ENCODE peak calls at places on chromosomes 13 and 19, in six cellular contexts. One of them, this sample, is unnamed.

GRCh38 chr19:4513248-4513647 is 5.0 kb downstream of the PLIN4 start:
- DNase-seq in NCI-H774: no peak
- DNase-seq in aorta: no peak
- DNase-seq in activated CD4-positive, alpha-beta T cell treated with anti-CD3 and anti-CD28 coated beads, Interleukin-2, amount 50 U/mL, for 48 hours: no peak
- DNase-seq in EL: no peak
- DNase-seq in psoas muscle: no peak
- DNase-seq in this sample: no peak

GRCh38 chr19:53870485-53870844 is 2.8 kb downstream of the MYADM start:
- DNase-seq in psoas muscle: no peak
- DNase-seq in NCI-H774: no peak
- DNase-seq in EL: no peak
- DNase-seq in activated CD4-positive, alpha-beta T cell treated with anti-CD3 and anti-CD28 coated beads, Interleukin-2, amount 50 U/mL, for 48 hours: no peak
- DNase-seq in aorta: peak; percentile 73
- DNase-seq in this sample: peak; percentile 60

GRCh38 chr13:74287672-74288169 is 153.5 kb upstream of the KLF12 start:
- DNase-seq in EL: peak; percentile 71
- DNase-seq in psoas muscle: peak; percentile 71
- DNase-seq in activated CD4-positive, alpha-beta T cell treated with anti-CD3 and anti-CD28 coated beads, Interleukin-2, amount 50 U/mL, for 48 hours: peak; percentile 73
- DNase-seq in aorta: peak; percentile 94
- DNase-seq in NCI-H774: peak; percentile 74
- DNase-seq in this sample: no peak

GRCh38 chr19:48480476-48481190 is 11.5 kb downstream of the CYTH2 start:
- DNase-seq in EL: no peak
- DNase-seq in aorta: no peak
- DNase-seq in activated CD4-positive, alpha-beta T cell treated with anti-CD3 and anti-CD28 coated beads, Interleukin-2, amount 50 U/mL, for 48 hours: peak; percentile 65
- DNase-seq in psoas muscle: no peak
- DNase-seq in NCI-H774: no peak
- DNase-seq in this sample: no peak

GRCh38 chr13:103731959-103732358 is 665.7 kb upstream of the SLC10A2 start:
- DNase-seq in EL: no peak
- DNase-seq in psoas muscle: no peak
- DNase-seq in activated CD4-positive, alpha-beta T cell treated with anti-CD3 and anti-CD28 coated beads, Interleukin-2, amount 50 U/mL, for 48 hours: no peak
- DNase-seq in NCI-H774: no peak
- DNase-seq in aorta: no peak
- DNase-seq in this sample: no peak

GRCh38 chr13:95239293-95239692 is 62.0 kb downstream of the ABCC4 start:
- DNase-seq in activated CD4-positive, alpha-beta T cell treated with anti-CD3 and anti-CD28 coated beads, Interleukin-2, amount 50 U/mL, for 48 hours: no peak
- DNase-seq in EL: no peak
- DNase-seq in aorta: no peak
- DNase-seq in NCI-H774: no peak
- DNase-seq in psoas muscle: no peak
- DNase-seq in this sample: no peak

GRCh38 chr13:28429685-28430290 is 65.1 kb downstream of the FLT1 start:
- DNase-seq in psoas muscle: no peak
- DNase-seq in aorta: no peak
- DNase-seq in NCI-H774: no peak
- DNase-seq in activated CD4-positive, alpha-beta T cell treated with anti-CD3 and anti-CD28 coated beads, Interleukin-2, amount 50 U/mL, for 48 hours: no peak
- DNase-seq in EL: no peak
- DNase-seq in this sample: no peak

GRCh38 chr19:2275588-2276428 is 6.2 kb downstream of the PEAK3 start:
- DNase-seq in psoas muscle: peak; percentile 68
- DNase-seq in EL: no peak
- DNase-seq in NCI-H774: no peak
- DNase-seq in activated CD4-positive, alpha-beta T cell treated with anti-CD3 and anti-CD28 coated beads, Interleukin-2, amount 50 U/mL, for 48 hours: no peak
- DNase-seq in aorta: no peak
- DNase-seq in this sample: no peak

GRCh38 chr13:89726690-89727435 is 1620.6 kb upstream of the MIR17HG start:
- DNase-seq in activated CD4-positive, alpha-beta T cell treated with anti-CD3 and anti-CD28 coated beads, Interleukin-2, amount 50 U/mL, for 48 hours: no peak
- DNase-seq in EL: no peak
- DNase-seq in aorta: no peak
- DNase-seq in NCI-H774: no peak
- DNase-seq in psoas muscle: no peak
- DNase-seq in this sample: no peak

GRCh38 chr13:36412736-36413135 is 19.6 kb upstream of the CCNA1 start:
- DNase-seq in aorta: no peak
- DNase-seq in psoas muscle: no peak
- DNase-seq in activated CD4-positive, alpha-beta T cell treated with anti-CD3 and anti-CD28 coated beads, Interleukin-2, amount 50 U/mL, for 48 hours: no peak
- DNase-seq in EL: no peak
- DNase-seq in NCI-H774: no peak
- DNase-seq in this sample: no peak

GRCh38 chr19:41701401-41702075 is 6.9 kb upstream of the CEACAM5 start:
- DNase-seq in aorta: no peak
- DNase-seq in NCI-H774: peak; percentile 3
- DNase-seq in psoas muscle: no peak
- DNase-seq in EL: peak; percentile 30
- DNase-seq in activated CD4-positive, alpha-beta T cell treated with anti-CD3 and anti-CD28 coated beads, Interleukin-2, amount 50 U/mL, for 48 hours: no peak
- DNase-seq in this sample: no peak

GRCh38 chr13:56515441-56515840 is 625.3 kb upstream of the PRR20A start:
- DNase-seq in activated CD4-positive, alpha-beta T cell treated with anti-CD3 and anti-CD28 coated beads, Interleukin-2, amount 50 U/mL, for 48 hours: no peak
- DNase-seq in EL: no peak
- DNase-seq in NCI-H774: no peak
- DNase-seq in psoas muscle: no peak
- DNase-seq in aorta: no peak
- DNase-seq in this sample: no peak

GRCh38 chr13:102873653-102874052 is 27.8 kb downstream of the ERCC5 start:
- DNase-seq in psoas muscle: no peak
- DNase-seq in aorta: no peak
- DNase-seq in activated CD4-positive, alpha-beta T cell treated with anti-CD3 and anti-CD28 coated beads, Interleukin-2, amount 50 U/mL, for 48 hours: no peak
- DNase-seq in NCI-H774: no peak
- DNase-seq in EL: no peak
- DNase-seq in this sample: no peak

GRCh38 chr19:49019242-49019932 is 2.5 kb upstream of the LHB start:
- DNase-seq in aorta: peak; percentile 76
- DNase-seq in activated CD4-positive, alpha-beta T cell treated with anti-CD3 and anti-CD28 coated beads, Interleukin-2, amount 50 U/mL, for 48 hours: peak; percentile 74
- DNase-seq in psoas muscle: peak; percentile 68
- DNase-seq in NCI-H774: peak; percentile 67
- DNase-seq in EL: peak; percentile 76
- DNase-seq in this sample: no peak

GRCh38 chr13:21111546-21111945 is 50.2 kb upstream of the LATS2 start:
- DNase-seq in aorta: no peak
- DNase-seq in NCI-H774: no peak
- DNase-seq in activated CD4-positive, alpha-beta T cell treated with anti-CD3 and anti-CD28 coated beads, Interleukin-2, amount 50 U/mL, for 48 hours: no peak
- DNase-seq in EL: no peak
- DNase-seq in psoas muscle: no peak
- DNase-seq in this sample: no peak

GRCh38 chr19:17733127-17733526 is 13.8 kb downstream of the MAP1S start:
- DNase-seq in psoas muscle: no peak
- DNase-seq in aorta: no peak
- DNase-seq in activated CD4-positive, alpha-beta T cell treated with anti-CD3 and anti-CD28 coated beads, Interleukin-2, amount 50 U/mL, for 48 hours: no peak
- DNase-seq in NCI-H774: no peak
- DNase-seq in EL: no peak
- DNase-seq in this sample: no peak

GRCh38 chr13:95652821-95653220 is 8.3 kb upstream of the DZIP1 start:
- DNase-seq in aorta: no peak
- DNase-seq in activated CD4-positive, alpha-beta T cell treated with anti-CD3 and anti-CD28 coated beads, Interleukin-2, amount 50 U/mL, for 48 hours: no peak
- DNase-seq in psoas muscle: no peak
- DNase-seq in EL: no peak
- DNase-seq in NCI-H774: no peak
- DNase-seq in this sample: no peak

GRCh38 chr13:110322126-110322827 is 15.2 kb downstream of the COL4A2 start:
- DNase-seq in aorta: no peak
- DNase-seq in NCI-H774: no peak
- DNase-seq in psoas muscle: no peak
- DNase-seq in EL: no peak
- DNase-seq in activated CD4-positive, alpha-beta T cell treated with anti-CD3 and anti-CD28 coated beads, Interleukin-2, amount 50 U/mL, for 48 hours: no peak
- DNase-seq in this sample: no peak

GRCh38 chr13:38602261-38602660 is 84.6 kb upstream of the FREM2 start:
- DNase-seq in EL: peak; percentile 1
- DNase-seq in aorta: no peak
- DNase-seq in NCI-H774: no peak
- DNase-seq in psoas muscle: no peak
- DNase-seq in activated CD4-positive, alpha-beta T cell treated with anti-CD3 and anti-CD28 coated beads, Interleukin-2, amount 50 U/mL, for 48 hours: no peak
- DNase-seq in this sample: no peak

GRCh38 chr19:48915757-48916156 is 15.6 kb downstream of the NUCB1 start:
- DNase-seq in EL: no peak
- DNase-seq in psoas muscle: no peak
- DNase-seq in activated CD4-positive, alpha-beta T cell treated with anti-CD3 and anti-CD28 coated beads, Interleukin-2, amount 50 U/mL, for 48 hours: no peak
- DNase-seq in aorta: no peak
- DNase-seq in NCI-H774: peak; percentile 60
- DNase-seq in this sample: no peak

GRCh38 chr13:33228645-33229445 is 56.7 kb downstream of the STARD13 start:
- DNase-seq in activated CD4-positive, alpha-beta T cell treated with anti-CD3 and anti-CD28 coated beads, Interleukin-2, amount 50 U/mL, for 48 hours: no peak
- DNase-seq in NCI-H774: peak; percentile 10
- DNase-seq in aorta: no peak
- DNase-seq in psoas muscle: no peak
- DNase-seq in EL: peak; percentile 88
- DNase-seq in this sample: no peak

GRCh38 chr19:49973987-49974386 is 13.0 kb upstream of the SIGLEC11 start:
- DNase-seq in NCI-H774: no peak
- DNase-seq in activated CD4-positive, alpha-beta T cell treated with anti-CD3 and anti-CD28 coated beads, Interleukin-2, amount 50 U/mL, for 48 hours: no peak
- DNase-seq in EL: no peak
- DNase-seq in aorta: peak; percentile 81
- DNase-seq in psoas muscle: peak; percentile 35
- DNase-seq in this sample: no peak

GRCh38 chr19:38583219-38583984 is 34.4 kb downstream of the MAP4K1 start:
- DNase-seq in aorta: no peak
- DNase-seq in EL: no peak
- DNase-seq in psoas muscle: no peak
- DNase-seq in activated CD4-positive, alpha-beta T cell treated with anti-CD3 and anti-CD28 coated beads, Interleukin-2, amount 50 U/mL, for 48 hours: no peak
- DNase-seq in NCI-H774: no peak
- DNase-seq in this sample: no peak

GRCh38 chr13:74288361-74288911 is 154.2 kb upstream of the KLF12 start:
- DNase-seq in activated CD4-positive, alpha-beta T cell treated with anti-CD3 and anti-CD28 coated beads, Interleukin-2, amount 50 U/mL, for 48 hours: peak; percentile 11
- DNase-seq in psoas muscle: peak; percentile 32
- DNase-seq in aorta: peak; percentile 49
- DNase-seq in NCI-H774: peak; percentile 22
- DNase-seq in EL: peak; percentile 8
- DNase-seq in this sample: no peak

GRCh38 chr19:55175117-55175867 is 4.8 kb downstream of the SYT5 start:
- DNase-seq in NCI-H774: no peak
- DNase-seq in aorta: no peak
- DNase-seq in EL: no peak
- DNase-seq in activated CD4-positive, alpha-beta T cell treated with anti-CD3 and anti-CD28 coated beads, Interleukin-2, amount 50 U/mL, for 48 hours: no peak
- DNase-seq in psoas muscle: no peak
- DNase-seq in this sample: no peak

GRCh38 chr13:65856464-65856863 is 1373.7 kb downstream of the PCDH9 start:
- DNase-seq in NCI-H774: no peak
- DNase-seq in activated CD4-positive, alpha-beta T cell treated with anti-CD3 and anti-CD28 coated beads, Interleukin-2, amount 50 U/mL, for 48 hours: no peak
- DNase-seq in aorta: no peak
- DNase-seq in psoas muscle: no peak
- DNase-seq in EL: peak; percentile 32
- DNase-seq in this sample: no peak

GRCh38 chr19:18649371-18650047 is 12.7 kb downstream of the KLHL26 start:
- DNase-seq in EL: no peak
- DNase-seq in activated CD4-positive, alpha-beta T cell treated with anti-CD3 and anti-CD28 coated beads, Interleukin-2, amount 50 U/mL, for 48 hours: no peak
- DNase-seq in aorta: peak; percentile 85
- DNase-seq in psoas muscle: peak; percentile 77
- DNase-seq in NCI-H774: no peak
- DNase-seq in this sample: no peak

GRCh38 chr13:33168326-33168960 is 117.1 kb downstream of the STARD13 start:
- DNase-seq in psoas muscle: no peak
- DNase-seq in NCI-H774: no peak
- DNase-seq in EL: no peak
- DNase-seq in aorta: no peak
- DNase-seq in activated CD4-positive, alpha-beta T cell treated with anti-CD3 and anti-CD28 coated beads, Interleukin-2, amount 50 U/mL, for 48 hours: no peak
- DNase-seq in this sample: no peak

GRCh38 chr19:604355-604754 is 14.7 kb downstream of the HCN2 start:
- DNase-seq in NCI-H774: no peak
- DNase-seq in aorta: no peak
- DNase-seq in EL: no peak
- DNase-seq in activated CD4-positive, alpha-beta T cell treated with anti-CD3 and anti-CD28 coated beads, Interleukin-2, amount 50 U/mL, for 48 hours: peak; percentile 64
- DNase-seq in psoas muscle: no peak
- DNase-seq in this sample: no peak

GRCh38 chr19:23283925-23284324 is 33.7 kb upstream of the ZNF724 start:
- DNase-seq in NCI-H774: no peak
- DNase-seq in EL: peak; percentile 53
- DNase-seq in psoas muscle: peak; percentile 26
- DNase-seq in aorta: peak; percentile 54
- DNase-seq in activated CD4-positive, alpha-beta T cell treated with anti-CD3 and anti-CD28 coated beads, Interleukin-2, amount 50 U/mL, for 48 hours: peak; percentile 74
- DNase-seq in this sample: no peak

GRCh38 chr19:13156968-13157882 is 7.0 kb downstream of the IER2 start:
- DNase-seq in EL: peak; percentile 32
- DNase-seq in activated CD4-positive, alpha-beta T cell treated with anti-CD3 and anti-CD28 coated beads, Interleukin-2, amount 50 U/mL, for 48 hours: no peak
- DNase-seq in NCI-H774: no peak
- DNase-seq in aorta: no peak
- DNase-seq in psoas muscle: no peak
- DNase-seq in this sample: no peak

GRCh38 chr13:95481051-95481775 is 71.3 kb upstream of the CLDN10 start:
- DNase-seq in EL: peak; percentile 37
- DNase-seq in aorta: no peak
- DNase-seq in NCI-H774: no peak
- DNase-seq in psoas muscle: no peak
- DNase-seq in activated CD4-positive, alpha-beta T cell treated with anti-CD3 and anti-CD28 coated beads, Interleukin-2, amount 50 U/mL, for 48 hours: no peak
- DNase-seq in this sample: no peak

GRCh38 chr13:46106839-46107371 is 2.1 kb upstream of the CPB2 start:
- DNase-seq in psoas muscle: no peak
- DNase-seq in activated CD4-positive, alpha-beta T cell treated with anti-CD3 and anti-CD28 coated beads, Interleukin-2, amount 50 U/mL, for 48 hours: no peak
- DNase-seq in EL: no peak
- DNase-seq in NCI-H774: no peak
- DNase-seq in aorta: no peak
- DNase-seq in this sample: no peak

GRCh38 chr19:53467503-53468262 is at the start of gene ZNF813:
- DNase-seq in psoas muscle: peak; percentile 93
- DNase-seq in NCI-H774: peak; percentile 86
- DNase-seq in aorta: peak; percentile 98
- DNase-seq in activated CD4-positive, alpha-beta T cell treated with anti-CD3 and anti-CD28 coated beads, Interleukin-2, amount 50 U/mL, for 48 hours: peak; percentile 98
- DNase-seq in EL: peak; percentile 90
- DNase-seq in this sample: no peak

This sample was measured in SIG-M5.